ENCODE peak calls at places on chromosome 11, in four cellular contexts. B is ovary, Z is AG04450, N is astrocyte of the spinal cord. M is an unnamed sample.

GRCh38 chr11:83639995-83640758 is 354.0 kb upstream of the CCDC90B start:
- DNase-seq in B (no peak), N (no peak), Z (no peak), M (no peak)

GRCh38 chr11:57567512-57568329 is at the start of gene UBE2L6:
- DNase-seq in Z (no peak), B (peak; percentile 75), N (peak; percentile 39), M (peak; percentile 38)

GRCh38 chr11:1717745-1718144 is 20.8 kb downstream of the KRTAP5-6 start:
- DNase-seq in Z (no peak), B (no peak), N (no peak), M (no peak)

GRCh38 chr11:46348566-46348981 is 1.3 kb downstream of the DGKZ start:
- DNase-seq in B (no peak), N (no peak), Z (no peak), M (no peak)

GRCh38 chr11:6544921-6545850 is 48.1 kb downstream of the DNHD1 start:
- DNase-seq in Z (no peak), B (no peak), N (peak; percentile 43), M (no peak)

GRCh38 chr11:93908689-93909088 is 58.3 kb upstream of the VSTM5 start:
- DNase-seq in N (peak; percentile 92), B (no peak), Z (peak; percentile 78), M (peak; percentile 92)

GRCh38 chr11:86118201-86118600 is 49.3 kb upstream of the PICALM start:
- DNase-seq in N (no peak), B (no peak), Z (no peak), M (no peak)

GRCh38 chr11:129223701-129224149 is 31.6 kb upstream of the ARHGAP32 start:
- DNase-seq in N (no peak), Z (no peak), B (no peak), M (peak; percentile 85)

GRCh38 chr11:6719588-6719987 is 36.4 kb upstream of the MRPL17 start:
- DNase-seq in N (no peak), Z (no peak), B (no peak), M (peak; percentile 8)

GRCh38 chr11:128055576-128056217 is 531.7 kb downstream of the ETS1 start:
- DNase-seq in Z (no peak), B (no peak), N (no peak), M (no peak)

GRCh38 chr11:10653242-10653641 is 40.3 kb downstream of the IRAG1 start:
- DNase-seq in N (no peak), Z (no peak), B (no peak), M (no peak)

GRCh38 chr11:33582636-33583325 is 117.8 kb downstream of the C11orf91 start:
- DNase-seq in N (no peak), B (no peak), Z (no peak), M (no peak)

GRCh38 chr11:110606415-110606814 is 105.8 kb downstream of the ARHGAP20 start:
- DNase-seq in Z (no peak), N (no peak), B (no peak), M (no peak)

GRCh38 chr11:30564994-30565393 is 21.2 kb downstream of the MPPED2 start:
- DNase-seq in Z (no peak), N (no peak), B (no peak), M (no peak)

GRCh38 chr11:115930886-115931537 is 426.8 kb upstream of the CADM1 start:
- DNase-seq in B (no peak), N (no peak), Z (no peak), M (no peak)

GRCh38 chr11:133943950-133944698 is 12.6 kb downstream of the IGSF9B start:
- DNase-seq in N (no peak), B (no peak), Z (no peak), M (no peak)

GRCh38 chr11:101860694-101861371 is 54.0 kb upstream of the CEP126 start:
- DNase-seq in B (peak; percentile 40), Z (no peak), N (peak; percentile 69), M (peak; percentile 79)

GRCh38 chr11:2312232-2313042 is 10.6 kb downstream of the TSPAN32 start:
- DNase-seq in Z (no peak), B (no peak), N (peak; percentile 69), M (peak; percentile 32)

GRCh38 chr11:15912825-15913224 is 443.5 kb downstream of the SOX6 start:
- DNase-seq in N (no peak), B (peak; percentile 45), Z (no peak), M (no peak)

GRCh38 chr11:125777309-125777708 is 1.3 kb downstream of the PATE2 start:
- DNase-seq in N (peak; percentile 1), B (no peak), Z (no peak), M (peak; percentile 44)

GRCh38 chr11:106475181-106475580 is 397.7 kb downstream of the AASDHPPT start:
- DNase-seq in N (no peak), Z (no peak), B (no peak), M (no peak)

GRCh38 chr11:133197425-133197824 is 334.9 kb downstream of the OPCML start:
- DNase-seq in B (no peak), N (no peak), Z (no peak), M (no peak)

GRCh38 chr11:69691449-69691848 is 12.4 kb downstream of the FGF19 start:
- DNase-seq in N (peak; percentile 23), B (no peak), Z (no peak), M (peak; percentile 58)

GRCh38 chr11:45654741-45655283 is 10.6 kb downstream of the CHST1 start:
- DNase-seq in N (no peak), Z (no peak), B (no peak), M (no peak)

GRCh38 chr11:112785717-112786116 is 175.5 kb upstream of the NCAM1 start:
- DNase-seq in N (peak; percentile 71), B (no peak), Z (no peak), M (peak; percentile 77)

GRCh38 chr11:111976614-111977140 is 39.5 kb downstream of the DIXDC1 start:
- DNase-seq in B (peak; percentile 60), Z (no peak), N (peak; percentile 17), M (no peak)

GRCh38 chr11:107593941-107594340 is 3.0 kb downstream of the ELMOD1 start:
- DNase-seq in N (no peak), B (no peak), Z (no peak), M (no peak)

GRCh38 chr11:2206291-2206690 is 34.7 kb upstream of the TH start:
- DNase-seq in B (no peak), Z (no peak), N (no peak), M (no peak)

GRCh38 chr11:80826808-80827207 is 1386.0 kb upstream of the TENM4 start:
- DNase-seq in N (no peak), B (no peak), Z (no peak), M (no peak)

DNA sequence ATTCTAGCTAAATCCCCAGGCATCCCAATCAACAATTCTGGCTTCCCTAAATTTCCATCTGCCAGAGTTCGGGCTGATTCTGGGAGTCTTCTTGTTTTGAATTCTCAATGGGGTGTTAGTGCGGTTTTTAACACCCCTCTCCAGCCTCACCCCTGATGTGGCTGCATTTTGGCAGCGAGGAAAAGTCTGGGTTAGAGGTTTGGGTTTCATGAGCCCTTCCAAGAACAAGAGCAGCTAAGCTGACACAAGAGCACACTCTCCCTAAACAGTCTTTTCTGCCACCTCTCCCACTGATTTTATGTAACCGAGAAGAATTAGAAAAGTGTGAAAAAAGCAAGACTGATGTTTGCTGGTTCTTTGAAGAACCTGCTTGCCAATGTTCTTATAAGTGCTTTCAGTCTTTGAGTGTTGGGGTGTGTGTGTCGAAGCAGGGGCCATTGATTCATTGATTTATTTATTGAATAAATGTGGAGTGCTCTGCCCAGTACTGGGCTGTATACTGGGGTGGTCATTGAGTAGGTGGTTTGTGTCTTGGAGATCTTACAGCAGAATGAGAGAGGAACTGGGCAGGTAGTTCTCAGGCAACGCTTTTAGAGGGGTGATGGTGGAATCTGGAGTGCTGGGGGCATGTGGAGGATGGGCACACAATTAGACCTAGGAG is 101.5 kb downstream of the TRAF6 start:
- DNase-seq in N (no peak), B (peak; percentile 57), Z (no peak), M (no peak)
- H3K4me3 ChIP-seq in N (no peak overlapping the region), B (no peak overlapping the region), Z (no peak overlapping the region), M (no peak overlapping the region)

GRCh38 chr11:79438631-79439429 is 2.0 kb downstream of the TENM4 start:
- DNase-seq in B (peak; percentile 65), N (peak; percentile 45), Z (no peak), M (no peak)

GRCh38 chr11:79437981-79438630 is 2.7 kb downstream of the TENM4 start:
- DNase-seq in N (peak; percentile 62), Z (no peak), B (peak; percentile 67), M (no peak)

GRCh38 chr11:79439430-79439892 is 1.4 kb downstream of the TENM4 start:
- DNase-seq in B (peak; percentile 63), N (peak; percentile 59), Z (no peak), M (no peak)

GRCh38 chr11:79436911-79437273 is 3.9 kb downstream of the TENM4 start:
- DNase-seq in N (no peak), B (no peak), Z (no peak), M (no peak)

DNA sequence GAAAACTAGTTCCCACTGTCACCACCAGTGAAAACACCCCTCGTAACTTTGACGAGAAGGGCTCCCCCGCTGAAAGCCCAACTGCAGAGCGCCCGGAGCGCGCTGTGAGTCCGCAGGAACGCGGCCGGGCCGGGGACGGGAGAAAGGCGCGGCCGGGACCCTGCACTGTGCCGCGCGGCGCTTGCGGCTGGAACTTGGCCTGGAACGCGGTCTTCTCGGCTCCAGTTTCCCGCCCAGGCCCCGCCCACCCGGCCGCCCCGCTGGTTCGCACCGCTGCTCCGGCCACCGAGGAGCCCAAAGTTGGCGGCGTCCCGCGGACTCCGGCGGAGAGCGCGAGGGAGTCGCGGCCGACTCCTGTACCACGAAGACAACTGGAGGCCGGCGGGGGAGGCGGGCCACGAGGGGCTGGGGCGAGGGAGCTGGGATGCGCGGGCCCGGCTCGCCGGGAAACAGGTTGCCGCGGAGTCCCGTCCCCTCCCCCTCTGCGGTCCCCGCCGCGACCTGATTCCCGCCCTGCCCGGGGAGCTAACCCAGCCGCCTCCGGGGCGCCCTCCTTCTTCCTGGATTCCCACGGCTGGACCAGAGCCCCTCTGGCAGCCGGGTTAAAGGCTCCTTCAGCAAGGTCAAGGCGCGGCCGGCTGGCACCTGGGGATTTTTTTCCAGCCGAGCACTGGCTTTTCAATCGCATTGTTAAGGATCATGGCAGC is 3.4 kb downstream of the TENM4 start:
- DNase-seq in Z (no peak), N (peak; percentile 71), B (peak; percentile 91), M (peak; percentile 26)
- H3K4me3 ChIP-seq in Z (peak overlapping the region; percentile 87), N (peak overlapping the region; percentile 78), B (peak overlapping the region; percentile 63), M (peak overlapping the region; percentile 21)

GRCh38 chr11:13053255-13053917 is 44.3 kb downstream of the RASSF10 start:
- DNase-seq in Z (no peak), B (no peak), N (peak; percentile 9), M (no peak)
- H3K4me3 ChIP-seq in Z (no peak overlapping the region), B (no peak overlapping the region), N (no peak overlapping the region), M (no peak overlapping the region)

GRCh38 chr11:117413616-117414015 is 86.0 kb downstream of the CEP164 start:
- DNase-seq in N (no peak), Z (no peak), B (no peak), M (no peak)
- H3K4me3 ChIP-seq in N (no peak overlapping the region), Z (no peak overlapping the region), B (no peak overlapping the region), M (no peak overlapping the region)

DNA sequence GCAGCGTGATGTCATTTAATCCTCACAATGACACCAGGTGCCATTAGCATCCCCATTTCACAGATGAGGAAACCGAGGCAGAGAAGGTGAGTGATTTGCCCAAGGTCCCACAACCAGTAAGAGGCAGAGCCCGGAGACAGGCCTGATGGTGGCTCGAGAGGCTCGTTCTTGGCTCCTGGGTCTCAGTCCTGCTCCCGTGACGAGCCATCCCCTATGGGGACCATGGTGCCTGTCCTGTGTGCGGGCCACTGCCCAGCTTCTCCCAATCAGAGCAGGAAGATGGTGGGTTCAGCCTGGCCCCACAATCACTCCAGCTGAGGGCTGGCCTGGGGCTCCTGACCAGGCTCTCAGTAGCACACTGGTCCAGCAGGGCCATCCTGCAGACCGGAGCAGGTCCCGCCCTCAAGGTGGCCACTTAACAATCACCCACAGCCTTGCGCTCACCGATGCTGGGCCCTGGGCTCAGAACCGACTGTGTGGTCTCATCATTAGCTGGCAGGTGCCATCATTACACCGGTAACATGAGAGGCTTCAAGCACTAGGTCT is 3.6 kb downstream of the ALDH3B1 start:
- DNase-seq in N (no peak), B (no peak), Z (no peak), M (no peak)
- H3K4me3 ChIP-seq in N (no peak overlapping the region), B (no peak overlapping the region), Z (no peak overlapping the region), M (no peak overlapping the region)